ENCODE peak calls at places on chromosomes 12 and 14, in four cellular contexts. One of them, this sample, is unnamed.

GRCh38 chr14:89673499-89674225 is 256.6 kb upstream of the FOXN3 start:
- DNase-seq in HepG2: no peak
- DNase-seq in H1: no peak
- DNase-seq in K562: no peak
- DNase-seq in this sample: no peak

GRCh38 chr14:94888108-94888507 is 118.2 kb upstream of the GSC start:
- DNase-seq in HepG2: no peak
- DNase-seq in H1: no peak
- DNase-seq in K562: no peak
- DNase-seq in this sample: no peak

GRCh38 chr14:61296707-61297502 is 15.8 kb upstream of the TMEM30B start:
- DNase-seq in HepG2: peak
- DNase-seq in H1: no peak
- DNase-seq in K562: peak
- DNase-seq in this sample: peak

GRCh38 chr12:109714141-109714912 is 702 bp downstream of the FAM222A start:
- DNase-seq in HepG2: peak
- DNase-seq in H1: no peak
- DNase-seq in K562: peak
- DNase-seq in this sample: no peak

GRCh38 chr12:114812858-114813761 is 129.1 kb upstream of the TBX3 start:
- DNase-seq in HepG2: peak
- DNase-seq in H1: no peak
- DNase-seq in K562: no peak
- DNase-seq in this sample: no peak

GRCh38 chr12:20624718-20625117 is 70.4 kb upstream of the SLCO1C1 start:
- DNase-seq in HepG2: peak
- DNase-seq in H1: no peak
- DNase-seq in K562: no peak
- DNase-seq in this sample: peak

GRCh38 chr14:59332727-59333126 is 132.5 kb downstream of the GPR135 start:
- DNase-seq in HepG2: no peak
- DNase-seq in H1: no peak
- DNase-seq in K562: no peak
- DNase-seq in this sample: no peak

GRCh38 chr12:43206396-43206795 is 345.6 kb downstream of the ADAMTS20 start:
- DNase-seq in HepG2: no peak
- DNase-seq in H1: no peak
- DNase-seq in K562: no peak
- DNase-seq in this sample: no peak

GRCh38 chr14:69312608-69313007 is 52.6 kb downstream of the GALNT16 start:
- DNase-seq in HepG2: no peak
- DNase-seq in H1: no peak
- DNase-seq in K562: no peak
- DNase-seq in this sample: no peak

GRCh38 chr14:100691395-100692025 is 35.2 kb upstream of the DLK1 start:
- DNase-seq in HepG2: no peak
- DNase-seq in H1: no peak
- DNase-seq in K562: no peak
- DNase-seq in this sample: no peak

GRCh38 chr12:3556716-3557115 is 65.7 kb downstream of the PRMT8 start:
- DNase-seq in HepG2: no peak
- DNase-seq in H1: no peak
- DNase-seq in K562: no peak
- DNase-seq in this sample: no peak

GRCh38 chr14:91317381-91318313 is 73.1 kb upstream of the GPR68 start:
- DNase-seq in HepG2: no peak
- DNase-seq in H1: no peak
- DNase-seq in K562: no peak
- DNase-seq in this sample: no peak

GRCh38 chr12:60191676-60192359 is 596.0 kb downstream of the SLC16A7 start:
- DNase-seq in HepG2: no peak
- DNase-seq in H1: no peak
- DNase-seq in K562: no peak
- DNase-seq in this sample: no peak

GRCh38 chr14:104425171-104425681 is 154.3 kb upstream of the C14orf180 start:
- DNase-seq in HepG2: no peak
- DNase-seq in H1: no peak
- DNase-seq in K562: no peak
- DNase-seq in this sample: no peak

GRCh38 chr12:116502989-116503496 is 56.1 kb upstream of the MAP1LC3B2 start:
- DNase-seq in HepG2: peak
- DNase-seq in H1: no peak
- DNase-seq in K562: peak
- DNase-seq in this sample: no peak

GRCh38 chr12:121144416-121144914 is 11.8 kb downstream of the P2RX7 start:
- DNase-seq in HepG2: no peak
- DNase-seq in H1: no peak
- DNase-seq in K562: no peak
- DNase-seq in this sample: no peak

GRCh38 chr12:61097991-61098580 is 1162.1 kb upstream of the USP15 start:
- DNase-seq in HepG2: no peak
- DNase-seq in H1: no peak
- DNase-seq in K562: no peak
- DNase-seq in this sample: no peak

GRCh38 chr14:69900603-69901002 is 21.4 kb downstream of the SMOC1 start:
- DNase-seq in HepG2: no peak
- DNase-seq in H1: no peak
- DNase-seq in K562: no peak
- DNase-seq in this sample: no peak

GRCh38 chr12:54616933-54617535 is 17.7 kb downstream of the LACRT start:
- DNase-seq in HepG2: no peak
- DNase-seq in H1: no peak
- DNase-seq in K562: no peak
- DNase-seq in this sample: no peak

GRCh38 chr14:67331368-67332125 is 28.1 kb downstream of the ATP6V1D start:
- DNase-seq in HepG2: no peak
- DNase-seq in H1: no peak
- DNase-seq in K562: no peak
- DNase-seq in this sample: no peak

GRCh38 chr12:47207005-47207717 is 127.4 kb upstream of the AMIGO2 start:
- DNase-seq in HepG2: no peak
- DNase-seq in H1: no peak
- DNase-seq in K562: peak
- DNase-seq in this sample: no peak

GRCh38 chr14:84646791-84647500 is 883.0 kb upstream of the FLRT2 start:
- DNase-seq in HepG2: no peak
- DNase-seq in H1: no peak
- DNase-seq in K562: no peak
- DNase-seq in this sample: no peak

GRCh38 chr12:15984097-15984800 is 73.1 kb downstream of the DERA start:
- DNase-seq in HepG2: no peak
- DNase-seq in H1: no peak
- DNase-seq in K562: no peak
- DNase-seq in this sample: no peak

GRCh38 chr12:103958621-103959020 is 7.1 kb upstream of the TDG start:
- DNase-seq in HepG2: no peak
- DNase-seq in H1: no peak
- DNase-seq in K562: no peak
- DNase-seq in this sample: no peak

GRCh38 chr12:4214912-4215861 is 58.4 kb upstream of the CCND2 start:
- DNase-seq in HepG2: no peak
- DNase-seq in H1: no peak
- DNase-seq in K562: peak
- DNase-seq in this sample: no peak

GRCh38 chr14:101444116-101444515 is 117.2 kb upstream of the DIO3 start:
- DNase-seq in HepG2: no peak
- DNase-seq in H1: no peak
- DNase-seq in K562: no peak
- DNase-seq in this sample: no peak

GRCh38 chr12:131783915-131784541 is 44.2 kb upstream of the MMP17 start:
- DNase-seq in HepG2: no peak
- DNase-seq in H1: no peak
- DNase-seq in K562: peak
- DNase-seq in this sample: peak

GRCh38 chr12:51760231-51760630 is 88.3 kb downstream of the FIGNL2 start:
- DNase-seq in HepG2: no peak
- DNase-seq in H1: no peak
- DNase-seq in K562: no peak
- DNase-seq in this sample: no peak

GRCh38 chr12:130164216-130164542 is 1.9 kb downstream of the FZD10 start:
- DNase-seq in HepG2: no peak
- DNase-seq in H1: no peak
- DNase-seq in K562: no peak
- DNase-seq in this sample: no peak

GRCh38 chr14:58106446-58106845 is 45.6 kb downstream of the ARMH4 start:
- DNase-seq in HepG2: no peak
- DNase-seq in H1: no peak
- DNase-seq in K562: no peak
- DNase-seq in this sample: no peak

GRCh38 chr14:89576132-89576923 is 159.3 kb upstream of the FOXN3 start:
- DNase-seq in HepG2: no peak
- DNase-seq in H1: no peak
- DNase-seq in K562: no peak
- DNase-seq in this sample: no peak

GRCh38 chr12:109944975-109945374 is 44.9 kb downstream of the TCHP start:
- DNase-seq in HepG2: peak
- DNase-seq in H1: peak
- DNase-seq in K562: no peak
- DNase-seq in this sample: no peak

GRCh38 chr14:55588259-55588699 is 8.3 kb downstream of the KTN1 start:
- DNase-seq in HepG2: no peak
- DNase-seq in H1: no peak
- DNase-seq in K562: no peak
- DNase-seq in this sample: no peak

GRCh38 chr12:47904647-47905312 is at the start of gene VDR:
- DNase-seq in HepG2: peak
- DNase-seq in H1: peak
- DNase-seq in K562: peak
- DNase-seq in this sample: peak

GRCh38 chr12:131189781-131190180 is 236.1 kb downstream of the ADGRD1 start:
- DNase-seq in HepG2: no peak
- DNase-seq in H1: no peak
- DNase-seq in K562: no peak
- DNase-seq in this sample: no peak

GRCh38 chr12:6819069-6820030 is 2.3 kb upstream of the GPR162 start:
- DNase-seq in HepG2: no peak
- DNase-seq in H1: no peak
- DNase-seq in K562: no peak
- DNase-seq in this sample: no peak

GRCh38 chr12:87441511-87441910 is 587.7 kb downstream of the C12orf50 start:
- DNase-seq in HepG2: no peak
- DNase-seq in H1: no peak
- DNase-seq in K562: no peak
- DNase-seq in this sample: no peak
- TF ChIP-seq FOSL1 in HepG2: no peak
- TF ChIP-seq FOSL1 in H1: no peak
- TF ChIP-seq FOSL1 in K562: no peak
- TF ChIP-seq FOSL1 in this sample: no peak

DNA sequence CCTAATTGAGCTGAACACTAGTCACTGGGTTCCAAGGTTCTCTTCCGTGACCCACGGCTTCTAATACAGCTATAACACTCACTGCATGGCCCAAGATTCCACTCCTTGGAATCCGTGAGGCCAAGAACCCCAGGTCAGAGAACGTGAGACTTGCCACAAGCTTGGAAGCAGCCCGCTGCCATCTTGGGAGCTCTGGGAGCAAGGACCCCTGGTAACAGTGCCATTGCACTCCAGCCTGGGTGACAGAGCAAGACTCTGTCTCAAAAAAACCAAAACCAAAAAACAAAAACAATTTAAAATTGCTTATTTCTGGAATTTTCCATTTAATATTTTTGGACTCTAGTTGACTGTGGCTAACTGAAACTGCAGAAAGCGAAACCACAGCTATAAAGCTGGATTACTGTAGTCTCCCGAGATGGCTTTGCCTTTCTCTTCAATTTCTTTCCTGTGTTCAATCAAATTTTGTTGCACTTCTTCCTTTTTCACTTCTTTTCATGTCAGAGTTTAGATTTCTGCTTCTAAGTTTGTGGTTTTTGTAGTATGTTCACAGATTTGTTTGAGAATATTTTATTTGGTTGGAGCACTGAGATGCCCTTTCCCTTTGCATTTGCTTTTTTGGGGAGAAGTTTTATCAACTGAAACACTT is 44.7 kb downstream of the DDHD1 start:
- DNase-seq in HepG2: no peak
- DNase-seq in H1: no peak
- DNase-seq in K562: no peak
- DNase-seq in this sample: no peak
- TF ChIP-seq FOSL1 in HepG2: no peak
- TF ChIP-seq FOSL1 in H1: no peak
- TF ChIP-seq FOSL1 in K562: no peak
- TF ChIP-seq FOSL1 in this sample: no peak

GRCh38 chr12:13981296-13981962 is at the start of gene GRIN2B:
- DNase-seq in HepG2: no peak
- DNase-seq in H1: no peak
- DNase-seq in K562: no peak
- DNase-seq in this sample: peak
- TF ChIP-seq FOSL1 in HepG2: no peak
- TF ChIP-seq FOSL1 in H1: no peak
- TF ChIP-seq FOSL1 in K562: no peak
- TF ChIP-seq FOSL1 in this sample: no peak

GRCh38 chr14:22251090-22251489 is 337.9 kb downstream of the DAD1 start:
- DNase-seq in HepG2: no peak
- DNase-seq in H1: no peak
- DNase-seq in K562: no peak
- DNase-seq in this sample: no peak
- TF ChIP-seq FOSL1 in HepG2: no peak
- TF ChIP-seq FOSL1 in H1: no peak
- TF ChIP-seq FOSL1 in K562: no peak
- TF ChIP-seq FOSL1 in this sample: no peak

DNA sequence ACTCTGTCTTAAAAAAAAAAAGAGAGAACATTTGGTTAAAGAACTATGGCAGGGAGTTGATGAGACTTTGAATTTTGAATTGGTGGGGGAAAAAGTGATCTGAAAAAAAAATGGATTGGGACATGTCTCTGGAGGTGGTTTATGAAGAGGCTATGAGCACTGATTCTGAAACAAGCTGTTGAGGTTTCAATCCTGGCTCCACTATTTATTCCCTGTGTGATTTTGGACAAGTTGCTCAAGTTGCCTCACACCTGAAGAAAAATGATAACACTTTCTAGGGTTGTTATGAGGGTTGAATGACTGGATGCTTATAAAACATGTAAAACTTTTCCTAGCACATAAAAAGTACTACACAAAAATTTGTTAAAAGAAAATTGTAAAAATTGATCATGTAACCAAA is 1.8 kb upstream of the ANO6 start:
- DNase-seq in HepG2: no peak
- DNase-seq in H1: no peak
- DNase-seq in K562: no peak
- DNase-seq in this sample: no peak
- TF ChIP-seq FOSL1 in HepG2: no peak
- TF ChIP-seq FOSL1 in H1: no peak
- TF ChIP-seq FOSL1 in K562: no peak
- TF ChIP-seq FOSL1 in this sample: no peak

GRCh38 chr12:95880895-95881294 is 22.1 kb downstream of the SNRPF start:
- DNase-seq in HepG2: no peak
- DNase-seq in H1: no peak
- DNase-seq in K562: no peak
- DNase-seq in this sample: no peak
- TF ChIP-seq FOSL1 in HepG2: no peak
- TF ChIP-seq FOSL1 in H1: no peak
- TF ChIP-seq FOSL1 in K562: no peak
- TF ChIP-seq FOSL1 in this sample: no peak

GRCh38 chr12:62210422-62210821 is 49.8 kb upstream of the USP15 start:
- DNase-seq in HepG2: peak
- DNase-seq in H1: no peak
- DNase-seq in K562: peak
- DNase-seq in this sample: peak
- TF ChIP-seq FOSL1 in HepG2: no peak
- TF ChIP-seq FOSL1 in H1: no peak
- TF ChIP-seq FOSL1 in K562: no peak
- TF ChIP-seq FOSL1 in this sample: no peak

This sample was measured in HCT116.